ENCODE peak calls at places on chromosomes 13 and 19, in nine cellular contexts. F is CD8-positive, alpha-beta T cell; L is spleen; D is osteoblast; A is heart left ventricle; Z is HL-60; E is breast epithelium; J is GM12878; H is H1. R is an unnamed sample.

GRCh38 chr19:47258434-47258833 is 2.1 kb downstream of the CCDC9 start:
- DNase-seq in D (peak; percentile 56), Z (no peak), F (no peak), A (no peak), H (no peak), J (no peak), E (no peak), L (peak; percentile 76), R (no peak)

GRCh38 chr19:29851769-29852521 is 40.2 kb downstream of the CCNE1 start:
- DNase-seq in F (no peak), E (no peak), J (peak; percentile 49), L (no peak), A (no peak), D (no peak), Z (peak; percentile 31), H (no peak), R (peak; percentile 21)

GRCh38 chr19:9565900-9566705 is 18.2 kb downstream of the ZNF121 start:
- DNase-seq in J (no peak), H (no peak), E (no peak), F (no peak), D (no peak), L (no peak), A (no peak), Z (no peak), R (no peak)

GRCh38 chr19:3668331-3669133 is 31.7 kb downstream of the PIP5K1C start:
- DNase-seq in A (peak; percentile 62), D (no peak), Z (no peak), J (no peak), H (no peak), E (no peak), L (no peak), F (no peak), R (no peak)

GRCh38 chr19:7115721-7116120 is 46.2 kb downstream of the ZNF557 start:
- DNase-seq in J (no peak), D (no peak), F (no peak), Z (no peak), E (no peak), A (no peak), H (no peak), L (no peak), R (no peak)

GRCh38 chr13:48731957-48732569 is 78.3 kb downstream of the CYSLTR2 start:
- DNase-seq in E (no peak), D (no peak), H (peak; percentile 15), J (no peak), Z (peak; percentile 69), L (peak; percentile 87), A (peak; percentile 41), F (peak; percentile 38), R (no peak)

GRCh38 chr19:41407271-41407670 is 9.7 kb downstream of the BCKDHA start:
- DNase-seq in Z (peak; percentile 78), E (no peak), A (no peak), F (no peak), L (no peak), D (no peak), J (no peak), H (no peak), R (no peak)

GRCh38 chr13:99980201-99981114 is 1.1 kb upstream of the ZIC2 start:
- DNase-seq in A (peak; percentile 60), E (no peak), Z (no peak), L (peak; percentile 85), J (no peak), D (peak; percentile 98), F (peak; percentile 33), H (no peak), R (no peak)

GRCh38 chr13:59111711-59112110 is 1052.0 kb downstream of the DIAPH3 start:
- DNase-seq in J (no peak), L (no peak), A (no peak), F (no peak), D (peak; percentile 48), H (no peak), E (no peak), Z (no peak), R (no peak)

DNA sequence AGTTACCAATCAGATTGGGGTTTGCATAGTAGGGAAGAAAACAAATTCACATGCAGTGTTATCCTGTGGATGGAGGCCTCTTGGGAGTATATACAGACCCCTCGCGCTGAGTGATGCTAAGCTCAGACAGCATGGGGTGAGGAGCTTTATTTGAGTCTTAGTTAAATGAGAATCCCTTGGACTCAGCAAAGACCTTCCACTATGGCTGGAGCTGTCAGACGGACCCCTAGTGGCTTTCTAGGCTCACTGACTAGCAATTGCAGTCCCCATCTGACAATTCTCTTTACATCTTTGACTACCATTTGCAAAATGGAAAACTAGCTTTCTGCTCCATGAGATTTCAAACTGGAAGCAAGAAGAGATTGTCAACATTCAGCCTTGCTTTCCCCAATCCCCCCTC is 90.4 kb downstream of the STOML3 start:
- DNase-seq in J (no peak), E (no peak), Z (no peak), H (no peak), F (no peak), D (no peak), L (no peak), A (no peak), R (no peak)
- TF ChIP-seq CTCF in J (peak; percentile 16), E (no peak), Z (no peak), H (peak; percentile 34), F (no peak), D (peak; percentile 6), L (no peak), A (no peak), R (no peak)

DNA sequence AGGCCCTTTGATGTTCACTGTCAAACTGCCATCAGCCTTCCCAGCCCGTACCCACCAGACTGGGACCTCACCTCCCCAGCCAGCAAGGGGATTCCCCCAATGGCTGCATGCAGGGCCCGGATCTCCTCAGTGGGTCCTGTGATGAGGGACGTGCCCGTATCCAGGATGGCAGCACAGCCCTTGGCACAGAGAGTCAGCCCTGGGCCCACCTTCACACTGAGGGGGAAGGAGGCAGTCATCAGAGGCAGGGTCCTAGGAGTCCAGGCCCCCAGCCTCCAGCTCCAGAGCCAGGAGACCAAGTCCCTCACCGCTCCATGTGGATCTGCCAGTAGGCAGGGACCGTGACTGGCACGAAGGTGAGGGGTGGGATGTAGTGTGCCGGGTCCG is 6.0 kb downstream of the NAPSA start:
- DNase-seq in L (no peak), A (no peak), J (no peak), Z (no peak), H (no peak), D (no peak), E (no peak), F (no peak), R (no peak)
- H3K27ac ChIP-seq in L (no peak overlapping the region), A (no peak overlapping the region), J (peak overlapping the region; percentile 67), Z (no peak overlapping the region), H (no peak overlapping the region), D (no peak overlapping the region), E (no peak overlapping the region), F (no peak overlapping the region), R (no peak overlapping the region)

GRCh38 chr13:86569974-86570373 is 770.8 kb upstream of the SLITRK6 start:
- DNase-seq in L (no peak), E (no peak), J (no peak), D (no peak), F (no peak), Z (no peak), A (no peak), H (no peak), R (no peak)

GRCh38 chr13:86563308-86563707 is 764.1 kb upstream of the SLITRK6 start:
- DNase-seq in J (no peak), A (no peak), F (no peak), L (no peak), Z (no peak), H (no peak), E (no peak), D (no peak), R (no peak)

GRCh38 chr13:86569119-86569518 is 769.9 kb upstream of the SLITRK6 start:
- DNase-seq in J (no peak), E (no peak), A (no peak), Z (no peak), D (no peak), H (no peak), L (no peak), F (no peak), R (no peak)

GRCh38 chr13:86562876-86563275 is 763.7 kb upstream of the SLITRK6 start:
- DNase-seq in J (no peak), E (no peak), L (no peak), D (no peak), F (no peak), H (no peak), Z (no peak), A (no peak), R (no peak)

GRCh38 chr13:86567119-86567518 is 767.9 kb upstream of the SLITRK6 start:
- DNase-seq in A (no peak), L (no peak), E (no peak), D (no peak), J (no peak), Z (no peak), H (no peak), F (no peak), R (no peak)
- TF ChIP-seq CTCF in A (no peak), L (no peak), E (no peak), D (no peak), J (peak; percentile 42), Z (no peak), H (peak; percentile 27), F (no peak), R (no peak)

GRCh38 chr13:112729408-112729807 is 39.6 kb downstream of the ATP11A start:
- DNase-seq in F (no peak), L (peak; percentile 49), E (no peak), Z (no peak), H (no peak), J (no peak), A (peak; percentile 92), D (no peak), R (no peak)
- H3K27ac ChIP-seq in F (no peak overlapping the region), L (no peak overlapping the region), E (no peak overlapping the region), Z (no peak overlapping the region), H (peak overlapping the region; percentile 23), J (no peak overlapping the region), A (peak overlapping the region; percentile 76), D (no peak overlapping the region), R (no peak overlapping the region)

GRCh38 chr13:85230754-85231153 is 568.5 kb downstream of the SLITRK6 start:
- DNase-seq in E (no peak), F (no peak), L (no peak), D (no peak), A (no peak), H (no peak), J (no peak), Z (no peak), R (no peak)

GRCh38 chr13:85223883-85224656 is 575.1 kb downstream of the SLITRK6 start:
- DNase-seq in J (no peak), L (no peak), F (no peak), Z (no peak), A (no peak), E (no peak), D (no peak), H (no peak), R (no peak)

GRCh38 chr13:85228692-85229091 is 570.5 kb downstream of the SLITRK6 start:
- DNase-seq in D (no peak), F (no peak), L (no peak), H (no peak), Z (no peak), A (no peak), J (no peak), E (no peak), R (no peak)
- TF ChIP-seq CTCF in D (no peak), F (no peak), L (no peak), H (no peak), Z (no peak), A (no peak), J (no peak), E (no peak), R (no peak)

GRCh38 chr19:18590273-18591272 is 2.0 kb downstream of the REX1BD start:
- DNase-seq in J (no peak), E (no peak), A (peak; percentile 51), Z (no peak), L (no peak), H (peak; percentile 93), F (no peak), D (peak; percentile 86), R (peak; percentile 74)
- H3K27ac ChIP-seq in J (no peak overlapping the region), E (peak overlapping the region; percentile 58), A (peak overlapping the region; percentile 90), Z (no peak overlapping the region), L (no peak overlapping the region), H (peak overlapping the region; percentile 24), F (no peak overlapping the region), D (no peak overlapping the region), R (peak overlapping the region; percentile 28)

R was measured in coronary artery.